ENCODE peak calls at places on chromosomes 16 and 17, in five cellular contexts. Z is pancreas, H is neuronal stem cell, R is tibial nerve, P is heart left ventricle. J is an unnamed sample.

GRCh38 chr16:74487634-74488495 is 66.6 kb upstream of the CLEC18B start:
- DNase-seq in Z (no peak), R (no peak), H (no peak), P (no peak), J (no peak)

GRCh38 chr17:13851889-13852288 is 217.4 kb upstream of the COX10 start:
- DNase-seq in H (no peak), R (no peak), P (no peak), Z (no peak), J (no peak)

GRCh38 chr16:19785512-19786130 is 67.5 kb downstream of the IQCK start:
- DNase-seq in R (no peak), H (no peak), P (no peak), Z (no peak), J (no peak)

GRCh38 chr16:24698314-24698713 is 31.1 kb upstream of the TNRC6A start:
- DNase-seq in R (no peak), Z (no peak), P (no peak), H (no peak), J (no peak)

GRCh38 chr17:47694018-47694817 is at the start of gene TBKBP1:
- DNase-seq in R (no peak), H (peak), P (peak), Z (peak), J (no peak)

GRCh38 chr17:61686114-61686513 is 95.1 kb upstream of the NACA2 start:
- DNase-seq in R (no peak), Z (no peak), P (no peak), H (no peak), J (no peak)

GRCh38 chr16:14378684-14379467 is 251.2 kb downstream of the PARN start:
- DNase-seq in R (no peak), H (no peak), Z (no peak), P (no peak), J (no peak)

GRCh38 chr16:24883714-24884151 is 38.0 kb downstream of the SLC5A11 start:
- DNase-seq in H (no peak), Z (no peak), R (no peak), P (no peak), J (no peak)

GRCh38 chr17:59842901-59843652 is 49.7 kb downstream of the TUBD1 start:
- DNase-seq in H (no peak), R (no peak), P (no peak), Z (peak), J (no peak)

GRCh38 chr16:67884684-67885083 is at the start of gene NRN1L:
- DNase-seq in P (peak), H (peak), Z (peak), R (peak), J (peak)

GRCh38 chr17:49061524-49061943 is 64.3 kb downstream of the IGF2BP1 start:
- DNase-seq in Z (no peak), R (no peak), H (no peak), P (no peak), J (no peak)

GRCh38 chr17:45732926-45733505 is 51.1 kb upstream of the CRHR1 start:
- DNase-seq in Z (no peak), H (no peak), R (no peak), P (no peak), J (no peak)

GRCh38 chr16:56102159-56102798 is 89.0 kb upstream of the GNAO1 start:
- DNase-seq in Z (no peak), R (no peak), H (no peak), P (peak), J (peak)

GRCh38 chr16:14211856-14212543 is 140.9 kb downstream of the MRTFB start:
- DNase-seq in Z (no peak), P (no peak), R (no peak), H (no peak), J (no peak)

GRCh38 chr16:12158428-12158827 is 181.9 kb downstream of the SNX29 start:
- DNase-seq in P (no peak), Z (no peak), H (no peak), R (no peak), J (no peak)

GRCh38 chr16:50560903-50561863 is 13.0 kb downstream of the NKD1 start:
- DNase-seq in R (no peak), Z (no peak), P (no peak), H (no peak), J (no peak)

GRCh38 chr17:14299261-14300093 is 1.4 kb upstream of the HS3ST3B1 start:
- DNase-seq in H (no peak), P (no peak), R (no peak), Z (no peak), J (peak)

GRCh38 chr16:19578378-19578851 is 22.9 kb downstream of the VPS35L start:
- DNase-seq in P (no peak), H (no peak), Z (no peak), R (no peak), J (no peak)

GRCh38 chr17:75160211-75160610 is 5.9 kb upstream of the JPT1 start:
- DNase-seq in P (no peak), R (no peak), Z (no peak), H (no peak), J (no peak)

GRCh38 chr17:41784207-41784744 is 2.2 kb downstream of the JUP start:
- DNase-seq in R (no peak), Z (peak), P (peak), H (no peak), J (no peak)

GRCh38 chr16:9048302-9048700 is 43.1 kb upstream of the HAPSTR1 start:
- DNase-seq in Z (no peak), H (no peak), R (no peak), P (no peak), J (no peak)

GRCh38 chr17:21304091-21304490 is 19.6 kb downstream of the MAP2K3 start:
- DNase-seq in H (no peak), Z (no peak), P (no peak), R (no peak), J (no peak)

GRCh38 chr16:58937661-58938060 is 203.5 kb upstream of the GOT2 start:
- DNase-seq in P (no peak), R (no peak), H (no peak), Z (no peak), J (no peak)

GRCh38 chr16:51834131-51834530 is 683.1 kb upstream of the SALL1 start:
- DNase-seq in R (no peak), Z (no peak), H (no peak), P (peak), J (no peak)

GRCh38 chr16:49900875-49901274 is 45.0 kb upstream of the ZNF423 start:
- DNase-seq in H (no peak), R (no peak), P (no peak), Z (no peak), J (no peak)

GRCh38 chr17:59839646-59840328 is 53.0 kb downstream of the TUBD1 start:
- DNase-seq in R (no peak), P (no peak), H (no peak), Z (no peak), J (no peak)

GRCh38 chr16:22181843-22182242 is 19.5 kb downstream of the SDR42E2 start:
- DNase-seq in P (no peak), R (no peak), H (no peak), Z (no peak), J (no peak)

GRCh38 chr17:28738680-28739384 is 5.0 kb upstream of the TRAF4 start:
- DNase-seq in P (no peak), H (no peak), Z (no peak), R (no peak), J (no peak)

GRCh38 chr16:78786635-78787034 is 687.2 kb downstream of the WWOX start:
- DNase-seq in R (no peak), P (no peak), H (no peak), Z (no peak), J (no peak)

GRCh38 chr17:13775450-13775849 is 173.7 kb upstream of the HS3ST3A1 start:
- DNase-seq in R (no peak), Z (no peak), H (no peak), P (no peak), J (no peak)

GRCh38 chr17:17376362-17376761 is 73.2 kb downstream of the NT5M start:
- DNase-seq in Z (no peak), R (no peak), H (no peak), P (no peak), J (no peak)

GRCh38 chr17:28547096-28547622 is 5.3 kb downstream of the UNC119 start:
- DNase-seq in H (no peak), Z (no peak), P (no peak), R (no peak), J (no peak)

GRCh38 chr16:62913924-62914323 is 877.7 kb upstream of the CDH8 start:
- DNase-seq in H (no peak), Z (no peak), P (no peak), R (no peak), J (no peak)

GRCh38 chr16:4847774-4848587 is 700 bp downstream of the UBN1 start:
- DNase-seq in Z (peak), R (no peak), H (peak), P (peak), J (peak)

GRCh38 chr16:60744198-60744597 is 1292.0 kb downstream of the CDH8 start:
- DNase-seq in Z (no peak), P (no peak), R (no peak), H (no peak), J (no peak)

GRCh38 chr17:79607941-79608728 is 2.7 kb downstream of the RBFOX3 start:
- DNase-seq in R (no peak), Z (no peak), P (peak), H (peak), J (no peak)

GRCh38 chr17:56624315-56624714 is 30.8 kb downstream of the NOG start:
- DNase-seq in R (no peak), P (no peak), H (no peak), Z (no peak), J (no peak)

DNA sequence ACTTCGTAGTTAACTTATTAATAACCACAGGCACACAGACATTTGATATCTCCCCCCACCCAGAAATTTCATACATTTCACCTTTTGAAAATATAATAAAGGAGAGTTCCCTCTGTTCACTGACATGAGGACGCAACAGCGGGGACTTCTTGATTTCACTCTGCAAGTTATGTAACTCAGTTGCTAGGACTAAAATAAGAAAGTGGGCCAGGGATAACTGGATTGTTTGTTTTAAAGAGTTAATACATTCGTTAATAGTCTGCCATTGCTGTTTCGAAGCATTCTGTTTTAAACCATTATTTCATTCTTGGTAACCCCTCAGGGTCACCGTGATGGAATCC is 1.2 kb downstream of the RHOT1 start:
- DNase-seq in Z (no peak), R (no peak), H (no peak), P (no peak), J (no peak)
- H3K27ac ChIP-seq in Z (no peak), R (peak), H (no peak), P (no peak), J (peak)

GRCh38 chr16:85353839-85354622 is 241.8 kb upstream of the CIBAR2 start:
- DNase-seq in H (no peak), Z (no peak), P (no peak), R (no peak), J (no peak)
- H3K27ac ChIP-seq in H (no peak), Z (no peak), P (no peak), R (no peak), J (no peak)

GRCh38 chr16:88871349-88871702 is 4.9 kb upstream of the PABPN1L start:
- DNase-seq in H (no peak), Z (no peak), R (no peak), P (no peak), J (no peak)

GRCh38 chr16:88867561-88868246 is 1.2 kb upstream of the PABPN1L start:
- DNase-seq in H (no peak), Z (no peak), R (no peak), P (no peak), J (no peak)

GRCh38 chr16:88870608-88871348 is 4.3 kb upstream of the PABPN1L start:
- DNase-seq in Z (no peak), H (no peak), P (no peak), R (no peak), J (no peak)

GRCh38 chr16:88869673-88869980 is 3.2 kb upstream of the PABPN1L start:
- DNase-seq in R (no peak), H (no peak), P (peak), Z (no peak), J (no peak)

GRCh38 chr16:88868974-88869672 is 2.7 kb upstream of the PABPN1L start:
- DNase-seq in P (no peak), H (no peak), Z (no peak), R (no peak), J (no peak)
- H3K27ac ChIP-seq in P (no peak), H (no peak), Z (no peak), R (no peak), J (no peak)

DNA sequence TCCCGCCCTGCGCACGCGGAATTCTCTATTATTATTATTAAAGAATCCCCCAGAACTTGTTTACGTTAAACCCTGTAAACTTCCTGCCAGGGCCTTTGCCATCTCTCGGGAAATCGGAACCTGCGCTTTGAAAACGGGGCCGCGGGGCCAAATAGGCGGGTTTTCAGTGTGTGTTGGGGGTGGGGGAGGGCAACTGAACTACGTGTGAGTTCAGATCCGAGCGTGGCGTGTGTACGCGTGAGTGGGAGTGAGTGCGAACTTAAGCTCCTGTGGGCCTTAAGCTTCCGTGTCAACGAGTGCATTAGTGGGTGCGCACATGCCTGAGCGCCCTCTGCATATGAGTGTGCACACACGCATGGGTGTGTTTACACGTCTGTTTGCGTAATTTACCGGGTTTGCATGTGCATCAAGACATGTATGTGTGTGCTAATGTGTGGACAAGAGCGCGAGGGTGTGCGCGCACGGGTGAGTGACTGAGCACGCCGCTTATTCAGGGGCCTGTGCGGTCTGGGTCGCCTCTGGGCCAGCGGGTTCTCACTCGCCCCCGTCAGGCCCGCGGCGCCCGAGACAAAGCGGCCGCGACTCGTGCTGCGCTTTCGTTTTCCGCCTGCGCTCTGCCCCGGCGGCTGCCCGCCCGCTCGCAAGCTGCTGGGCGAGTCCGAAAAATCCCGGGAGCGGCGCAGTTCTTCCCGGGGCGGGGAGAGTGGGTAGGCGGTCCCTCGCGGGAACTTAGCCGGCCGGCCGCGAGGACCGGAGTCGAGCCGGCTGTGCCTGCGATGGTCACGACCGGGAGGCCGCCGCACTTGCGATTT is 1.2 kb upstream of the FOXF1 start:
- DNase-seq in R (no peak), Z (no peak), H (peak), P (peak), J (no peak)
- H3K27ac ChIP-seq in R (peak), Z (peak), H (no peak), P (no peak), J (peak)

GRCh38 chr17:72693956-72694355 is 398.5 kb downstream of the SLC39A11 start:
- DNase-seq in H (no peak), R (no peak), Z (no peak), P (no peak), J (no peak)
- H3K27ac ChIP-seq in H (no peak), R (no peak), Z (no peak), P (no peak), J (no peak)

GRCh38 chr17:58530655-58531054 is 16.2 kb upstream of the MTMR4 start:
- DNase-seq in P (no peak), R (no peak), H (no peak), Z (no peak), J (no peak)
- H3K27ac ChIP-seq in P (no peak), R (peak), H (no peak), Z (no peak), J (peak)